ENCODE peak calls at places on chromosomes 2 and 18, in five cellular contexts. One of them, this sample, is unnamed.

GRCh38 chr2:211132586-211132985 is 576.2 kb downstream of the CPS1 start:
- DNase-seq in prostate gland: no peak
- DNase-seq in G401: no peak
- DNase-seq in ELR: peak
- DNase-seq in choroid plexus epithelial cell: peak
- DNase-seq in this sample: no peak

GRCh38 chr2:30631051-30631671 is 176.1 kb downstream of the CAPN13 start:
- DNase-seq in G401: no peak
- DNase-seq in ELR: no peak
- DNase-seq in prostate gland: no peak
- DNase-seq in choroid plexus epithelial cell: peak
- DNase-seq in this sample: no peak

GRCh38 chr2:28956890-28957289 is 24.2 kb upstream of the TOGARAM2 start:
- DNase-seq in prostate gland: no peak
- DNase-seq in G401: peak
- DNase-seq in ELR: peak
- DNase-seq in choroid plexus epithelial cell: peak
- DNase-seq in this sample: peak

GRCh38 chr2:202911203-202911512 is 315 bp downstream of the WDR12 start:
- DNase-seq in G401: no peak
- DNase-seq in choroid plexus epithelial cell: no peak
- DNase-seq in prostate gland: no peak
- DNase-seq in ELR: no peak
- DNase-seq in this sample: no peak

GRCh38 chr2:15939556-15939853 is 845 bp upstream of the MYCN start:
- DNase-seq in G401: peak
- DNase-seq in choroid plexus epithelial cell: no peak
- DNase-seq in prostate gland: peak
- DNase-seq in ELR: no peak
- DNase-seq in this sample: no peak

GRCh38 chr18:9730786-9731185 is 22.7 kb downstream of the RAB31 start:
- DNase-seq in prostate gland: no peak
- DNase-seq in choroid plexus epithelial cell: no peak
- DNase-seq in ELR: no peak
- DNase-seq in G401: no peak
- DNase-seq in this sample: no peak

GRCh38 chr2:64141711-64142405 is 2.4 kb downstream of the PELI1 start:
- DNase-seq in prostate gland: peak
- DNase-seq in choroid plexus epithelial cell: peak
- DNase-seq in ELR: peak
- DNase-seq in G401: peak
- DNase-seq in this sample: peak

GRCh38 chr2:97748397-97748796 is 35.0 kb downstream of the ZAP70 start:
- DNase-seq in prostate gland: no peak
- DNase-seq in ELR: peak
- DNase-seq in choroid plexus epithelial cell: no peak
- DNase-seq in G401: peak
- DNase-seq in this sample: no peak

GRCh38 chr2:108594132-108594981 is 60.1 kb downstream of the LIMS1 start:
- DNase-seq in G401: no peak
- DNase-seq in choroid plexus epithelial cell: peak
- DNase-seq in ELR: peak
- DNase-seq in prostate gland: no peak
- DNase-seq in this sample: peak

GRCh38 chr18:26628017-26628416 is 79.7 kb upstream of the KCTD1 start:
- DNase-seq in choroid plexus epithelial cell: no peak
- DNase-seq in prostate gland: no peak
- DNase-seq in ELR: no peak
- DNase-seq in G401: no peak
- DNase-seq in this sample: no peak

GRCh38 chr2:128365217-128365905 is 46.7 kb upstream of the HS6ST1 start:
- DNase-seq in G401: no peak
- DNase-seq in ELR: no peak
- DNase-seq in choroid plexus epithelial cell: no peak
- DNase-seq in prostate gland: no peak
- DNase-seq in this sample: no peak

GRCh38 chr18:58113337-58113736 is 69.3 kb downstream of the NEDD4L start:
- DNase-seq in G401: no peak
- DNase-seq in choroid plexus epithelial cell: no peak
- DNase-seq in prostate gland: no peak
- DNase-seq in ELR: no peak
- DNase-seq in this sample: no peak

GRCh38 chr2:218342837-218343236 is 13.8 kb upstream of the CATIP start:
- DNase-seq in choroid plexus epithelial cell: no peak
- DNase-seq in prostate gland: no peak
- DNase-seq in G401: no peak
- DNase-seq in ELR: no peak
- DNase-seq in this sample: no peak

GRCh38 chr2:43837033-43837432 is 1.6 kb downstream of the ABCG5 start:
- DNase-seq in G401: no peak
- DNase-seq in choroid plexus epithelial cell: no peak
- DNase-seq in ELR: no peak
- DNase-seq in prostate gland: no peak
- DNase-seq in this sample: no peak

GRCh38 chr18:48199399-48199798 is 209.8 kb downstream of the ZBTB7C start:
- DNase-seq in G401: no peak
- DNase-seq in ELR: no peak
- DNase-seq in prostate gland: no peak
- DNase-seq in choroid plexus epithelial cell: no peak
- DNase-seq in this sample: no peak

GRCh38 chr2:143686585-143687164 is 557.5 kb downstream of the ARHGAP15 start:
- DNase-seq in choroid plexus epithelial cell: peak
- DNase-seq in G401: peak
- DNase-seq in prostate gland: no peak
- DNase-seq in ELR: peak
- DNase-seq in this sample: peak

GRCh38 chr18:77101410-77102245 is 31.0 kb downstream of the MBP start:
- DNase-seq in choroid plexus epithelial cell: peak
- DNase-seq in prostate gland: no peak
- DNase-seq in ELR: peak
- DNase-seq in G401: no peak
- DNase-seq in this sample: peak

GRCh38 chr2:197011033-197011432 is 84.5 kb upstream of the PGAP1 start:
- DNase-seq in ELR: no peak
- DNase-seq in prostate gland: no peak
- DNase-seq in choroid plexus epithelial cell: no peak
- DNase-seq in G401: no peak
- DNase-seq in this sample: no peak

GRCh38 chr18:42330296-42330695 is 375.3 kb downstream of the PIK3C3 start:
- DNase-seq in prostate gland: no peak
- DNase-seq in choroid plexus epithelial cell: no peak
- DNase-seq in G401: no peak
- DNase-seq in ELR: no peak
- DNase-seq in this sample: no peak

GRCh38 chr18:74797577-74798151 is 200.0 kb downstream of the ZNF407 start:
- DNase-seq in ELR: no peak
- DNase-seq in choroid plexus epithelial cell: no peak
- DNase-seq in prostate gland: no peak
- DNase-seq in G401: no peak
- DNase-seq in this sample: no peak

GRCh38 chr2:44751754-44752479 is 189.6 kb upstream of the SIX3 start:
- DNase-seq in ELR: no peak
- DNase-seq in G401: no peak
- DNase-seq in prostate gland: no peak
- DNase-seq in choroid plexus epithelial cell: no peak
- DNase-seq in this sample: no peak

GRCh38 chr2:37469126-37469525 is 124.7 kb downstream of the QPCT start:
- DNase-seq in ELR: no peak
- DNase-seq in choroid plexus epithelial cell: no peak
- DNase-seq in G401: no peak
- DNase-seq in prostate gland: no peak
- DNase-seq in this sample: no peak

GRCh38 chr2:100875516-100876230 is 55.7 kb downstream of the NPAS2 start:
- DNase-seq in ELR: no peak
- DNase-seq in prostate gland: peak
- DNase-seq in choroid plexus epithelial cell: peak
- DNase-seq in G401: no peak
- DNase-seq in this sample: no peak

GRCh38 chr2:181106789-181107418 is 126.5 kb downstream of the UBE2E3 start:
- DNase-seq in ELR: peak
- DNase-seq in prostate gland: no peak
- DNase-seq in choroid plexus epithelial cell: peak
- DNase-seq in G401: no peak
- DNase-seq in this sample: peak

GRCh38 chr18:48314694-48315093 is 94.5 kb downstream of the ZBTB7C start:
- DNase-seq in ELR: no peak
- DNase-seq in choroid plexus epithelial cell: no peak
- DNase-seq in G401: no peak
- DNase-seq in prostate gland: no peak
- DNase-seq in this sample: no peak

GRCh38 chr2:138718405-138718804 is 61.8 kb downstream of the NXPH2 start:
- DNase-seq in ELR: no peak
- DNase-seq in choroid plexus epithelial cell: no peak
- DNase-seq in G401: no peak
- DNase-seq in prostate gland: no peak
- DNase-seq in this sample: no peak

GRCh38 chr2:175218551-175218950 is 37.0 kb upstream of the ATP5MC3 start:
- DNase-seq in ELR: no peak
- DNase-seq in choroid plexus epithelial cell: no peak
- DNase-seq in prostate gland: no peak
- DNase-seq in G401: no peak
- DNase-seq in this sample: no peak

GRCh38 chr2:191557841-191558240 is 120.1 kb upstream of the NABP1 start:
- DNase-seq in choroid plexus epithelial cell: no peak
- DNase-seq in G401: no peak
- DNase-seq in prostate gland: no peak
- DNase-seq in ELR: no peak
- DNase-seq in this sample: no peak

GRCh38 chr18:26868968-26869586 is 3.6 kb upstream of the AQP4 start:
- DNase-seq in ELR: no peak
- DNase-seq in G401: no peak
- DNase-seq in choroid plexus epithelial cell: no peak
- DNase-seq in prostate gland: no peak
- DNase-seq in this sample: no peak